ENCODE peak calls at places on chromosome 12, in seven cellular contexts. F, E, Y, V, R, W and T are unnamed samples.

GRCh38 chr12:101759396-101760047 is 20.3 kb upstream of the SYCP3 start:
- DNase-seq in W (peak; percentile 50), Y (no peak), E (no peak), F (peak; percentile 46), R (no peak), V (peak; percentile 62), T (no peak)

GRCh38 chr12:117501066-117501465 is 139.6 kb upstream of the NOS1 start:
- DNase-seq in V (no peak), R (no peak), Y (no peak), E (no peak), W (no peak), F (no peak), T (no peak)

GRCh38 chr12:55720071-55720564 is at the start of gene RDH5:
- DNase-seq in E (no peak), R (no peak), Y (peak; percentile 80), W (peak; percentile 83), F (no peak), V (no peak), T (peak; percentile 69)

GRCh38 chr12:54486173-54486867 is 11.2 kb upstream of the NCKAP1L start:
- DNase-seq in R (no peak), Y (no peak), W (no peak), V (no peak), E (no peak), F (no peak), T (no peak)

GRCh38 chr12:51863363-51863920 is 14.9 kb upstream of the FIGNL2 start:
- DNase-seq in F (peak; percentile 78), V (no peak), Y (no peak), R (peak; percentile 85), W (peak; percentile 21), E (peak; percentile 61), T (no peak)

GRCh38 chr12:120365675-120366340 is 3.2 kb downstream of the MSI1 start:
- DNase-seq in R (peak; percentile 52), W (no peak), E (no peak), F (no peak), Y (no peak), V (no peak), T (no peak)

GRCh38 chr12:122435186-122435585 is 12.7 kb upstream of the CLIP1 start:
- DNase-seq in Y (no peak), E (no peak), V (no peak), F (no peak), R (no peak), W (no peak), T (no peak)

GRCh38 chr12:6182279-6182898 is 17.8 kb upstream of the CD9 start:
- DNase-seq in W (peak; percentile 84), Y (peak; percentile 70), R (peak; percentile 52), E (peak; percentile 87), F (no peak), V (no peak), T (peak; percentile 61)

GRCh38 chr12:131351319-131352028 is 359.4 kb upstream of the SFSWAP start:
- DNase-seq in W (no peak), R (peak; percentile 40), F (no peak), Y (no peak), V (peak; percentile 25), E (no peak), T (no peak)

GRCh38 chr12:114667669-114668150 is 16.3 kb downstream of the TBX3 start:
- DNase-seq in F (no peak), W (no peak), V (no peak), R (no peak), Y (no peak), E (no peak), T (no peak)

GRCh38 chr12:114668151-114668891 is 15.7 kb downstream of the TBX3 start:
- DNase-seq in E (peak; percentile 91), W (peak; percentile 76), Y (peak; percentile 84), F (peak; percentile 91), V (no peak), R (peak; percentile 97), T (peak; percentile 73)

GRCh38 chr12:114670257-114670955 is 13.6 kb downstream of the TBX3 start:
- DNase-seq in V (no peak), W (no peak), F (no peak), E (no peak), R (no peak), Y (no peak), T (no peak)

GRCh38 chr12:114669501-114670256 is 14.3 kb downstream of the TBX3 start:
- DNase-seq in Y (peak; percentile 61), R (peak; percentile 75), V (no peak), W (no peak), E (no peak), F (peak; percentile 60), T (no peak)

DNA sequence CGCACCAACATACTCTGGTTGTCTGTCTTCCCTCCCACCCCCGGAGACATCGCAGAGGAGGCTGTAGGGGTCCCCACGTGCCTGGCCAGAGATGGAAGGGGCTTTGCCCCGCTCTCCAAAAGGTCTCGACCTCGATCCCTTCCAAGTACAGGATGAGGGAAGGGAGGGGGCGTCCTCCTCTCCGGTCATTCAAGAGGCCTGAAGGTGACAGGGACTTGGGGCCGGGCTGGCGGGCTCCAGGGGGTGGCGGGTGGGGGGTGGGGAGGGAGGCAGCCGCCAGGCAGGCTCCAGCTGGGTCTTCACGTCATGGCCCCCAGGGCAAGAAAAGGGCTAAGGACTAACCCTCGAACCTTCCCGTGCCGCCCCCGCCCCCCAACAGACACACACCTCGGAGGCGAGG is 15.1 kb downstream of the TBX3 start:
- DNase-seq in R (no peak), V (no peak), F (no peak), E (no peak), Y (no peak), W (no peak), T (no peak)
- H3K4me1 ChIP-seq in R (peaks cover 13% of the 10 kb centered on the region), V (no peaks in the 10 kb centered on the region), F (peaks cover 39% of the 10 kb centered on the region), E (peaks cover 12% of the 10 kb centered on the region), Y (no peaks in the 10 kb centered on the region), W (peaks cover 65% of the 10 kb centered on the region), T (peaks cover 69% of the 10 kb centered on the region)

DNA sequence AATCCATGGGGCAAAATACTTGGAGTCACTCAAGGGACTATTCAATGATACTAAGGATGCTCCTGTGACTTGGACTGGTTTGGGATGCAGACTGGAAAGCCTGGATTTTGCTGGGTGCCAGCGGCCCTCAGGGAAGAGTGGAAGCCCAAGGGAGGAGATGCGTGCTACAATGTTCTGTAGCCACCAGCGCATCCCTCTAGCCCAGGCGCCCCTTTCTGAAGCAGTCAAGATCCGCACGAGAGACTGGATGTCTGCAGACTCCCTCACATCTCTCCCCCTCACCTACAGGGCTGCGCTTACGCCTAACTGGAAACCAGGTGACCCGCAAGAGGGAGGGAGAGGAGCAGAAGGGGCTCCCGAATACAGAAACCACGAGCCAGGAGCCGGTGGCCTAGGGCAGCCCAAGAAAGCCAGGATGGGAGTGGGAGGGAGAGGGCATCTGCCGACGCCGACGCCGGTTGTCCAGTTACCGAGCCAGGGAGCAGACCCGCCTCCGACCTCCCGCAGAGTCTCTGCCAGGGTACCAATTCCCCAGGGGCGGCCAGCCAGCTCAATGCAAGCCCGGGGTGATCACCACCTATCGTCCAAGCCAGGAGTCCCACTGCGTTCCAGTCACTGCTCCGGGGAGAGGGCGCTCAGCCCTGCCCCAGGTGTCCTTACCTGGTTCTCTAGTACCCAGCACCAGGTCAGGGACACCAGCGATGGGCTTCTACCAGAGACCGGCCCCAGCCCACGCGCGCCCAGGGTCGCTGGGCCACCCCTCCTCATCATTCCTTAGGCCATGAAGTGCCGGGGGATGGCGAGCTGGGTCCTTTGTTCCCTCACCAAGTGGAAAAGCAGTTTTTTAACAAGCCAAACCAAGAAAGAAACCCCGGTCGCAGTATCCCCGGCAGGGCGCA is 1.2 kb downstream of the NTN4 start:
- DNase-seq in E (peak; percentile 84), W (no peak), F (peak; percentile 48), R (peak; percentile 87), Y (peak; percentile 16), V (no peak), T (peak; percentile 38)
- TF ChIP-seq CTCF in E (no peak), W (no peak), F (no peak), R (peak; percentile 31), Y (no peak), V (no peak), T (peak; percentile 18)

GRCh38 chr12:89234324-89235114 is 117.8 kb downstream of the DUSP6 start:
- DNase-seq in R (no peak), F (no peak), E (no peak), W (no peak), V (no peak), Y (no peak), T (no peak)
- H3K4me1 ChIP-seq in R (no peaks in the 10 kb centered on the region), F (peaks cover 1% of the 10 kb centered on the region), E (peaks cover 2% of the 10 kb centered on the region), W (no peaks in the 10 kb centered on the region), V (no peaks in the 10 kb centered on the region), Y (no peaks in the 10 kb centered on the region), T (peaks cover 45% of the 10 kb centered on the region)

GRCh38 chr12:50181691-50182090 is 14.5 kb upstream of the CERS5 start:
- DNase-seq in F (no peak), W (no peak), Y (no peak), R (no peak), V (no peak), E (no peak), T (no peak)

GRCh38 chr12:50185496-50185895 is 18.3 kb upstream of the CERS5 start:
- DNase-seq in F (no peak), E (no peak), Y (no peak), R (no peak), V (no peak), W (no peak), T (no peak)

GRCh38 chr12:50185975-50186663 is 18.9 kb upstream of the CERS5 start:
- DNase-seq in R (no peak), V (no peak), F (no peak), Y (no peak), W (peak; percentile 57), E (no peak), T (no peak)

GRCh38 chr12:50184261-50184660 is 17.1 kb upstream of the CERS5 start:
- DNase-seq in Y (no peak), W (no peak), F (no peak), E (no peak), R (no peak), V (no peak), T (no peak)

DNA sequence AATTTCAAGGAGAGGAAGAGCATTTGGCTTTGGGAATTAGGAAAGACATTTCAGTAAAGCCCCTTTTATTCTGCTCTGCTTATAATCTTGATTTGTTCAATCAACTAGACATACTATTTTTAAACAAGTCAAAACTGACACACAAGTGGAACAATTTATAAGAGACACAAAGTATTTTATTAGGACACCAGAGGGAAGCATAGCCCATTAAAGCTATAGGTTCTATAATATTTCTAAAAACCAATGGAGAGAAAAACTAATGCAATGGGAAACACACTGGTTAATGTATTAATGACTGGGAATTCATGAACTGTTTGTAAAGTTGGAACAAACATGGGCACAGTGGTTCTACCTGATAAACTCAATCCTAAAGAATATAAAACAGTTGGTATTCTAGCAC is 15.3 kb upstream of the CERS5 start:
- DNase-seq in V (no peak), Y (no peak), W (no peak), E (no peak), R (no peak), F (no peak), T (no peak)
- TF ChIP-seq CTCF in V (peak; percentile 49), Y (no peak), W (no peak), E (no peak), R (no peak), F (no peak), T (peak; percentile 30)